ENCODE peak calls at places on chromosome 10, in six cellular contexts. H, X, M, R, G and Y are unnamed samples. For H3K9me3, the result is how much of the 10 kb centered on the place peaks cover.

GRCh38 chr10:5297466-5297865 is 67.3 kb upstream of the UCN3 start:
- DNase-seq in H (no peak), X (no peak), M (no peak), R (no peak), G (no peak), Y (no peak)

GRCh38 chr10:128001346-128001745 is 94.4 kb downstream of the PTPRE start:
- DNase-seq in H (no peak), X (no peak), M (no peak), R (no peak), G (no peak), Y (no peak)

GRCh38 chr10:6513509-6513908 is 66.6 kb downstream of the PRKCQ start:
- DNase-seq in H (no peak), X (no peak), M (no peak), R (no peak), G (no peak), Y (no peak)

GRCh38 chr10:22479419-22479818 is 134.1 kb downstream of the SPAG6 start:
- DNase-seq in H (no peak), X (no peak), M (no peak), R (no peak), G (no peak), Y (no peak)

GRCh38 chr10:127920319-127921074 is 13.6 kb downstream of the PTPRE start:
- DNase-seq in H (no peak), X (no peak), M (no peak), R (no peak), G (no peak), Y (peak)

GRCh38 chr10:75104842-75105241 is 6.6 kb upstream of the SAMD8 start:
- DNase-seq in H (no peak), X (no peak), M (no peak), R (no peak), G (no peak), Y (no peak)

GRCh38 chr10:68154211-68154497 is 44.9 kb downstream of the MYPN start:
- DNase-seq in H (no peak), X (peak), M (peak), R (no peak), G (no peak), Y (no peak)

GRCh38 chr10:102175415-102175814 is 23.2 kb downstream of the NOLC1 start:
- DNase-seq in H (no peak), X (peak), M (no peak), R (no peak), G (no peak), Y (peak)

GRCh38 chr10:47438857-47439474 is 44.9 kb downstream of the ANXA8 start:
- DNase-seq in H (peak), X (peak), M (peak), R (peak), G (peak), Y (peak)

GRCh38 chr10:49594594-49594993 is 15.5 kb upstream of the SLC18A3 start:
- DNase-seq in H (no peak), X (peak), M (peak), R (no peak), G (peak), Y (peak)

GRCh38 chr10:129626801-129627434 is 159.9 kb downstream of the MGMT start:
- DNase-seq in H (no peak), X (peak), M (no peak), R (no peak), G (no peak), Y (no peak)

GRCh38 chr10:124338276-124338915 is 80.3 kb downstream of the OAT start:
- DNase-seq in H (no peak), X (no peak), M (peak), R (no peak), G (no peak), Y (no peak)

GRCh38 chr10:18719811-18720210 is 60.6 kb downstream of the ARL5B start:
- DNase-seq in H (no peak), X (peak), M (no peak), R (no peak), G (no peak), Y (no peak)

GRCh38 chr10:784759-785538 is 95.5 kb upstream of the DIP2C start:
- DNase-seq in H (peak), X (peak), M (peak), R (no peak), G (peak), Y (peak)

GRCh38 chr10:32171213-32171612 is 115.0 kb upstream of the KIF5B start:
- DNase-seq in H (no peak), X (no peak), M (no peak), R (no peak), G (peak), Y (no peak)

GRCh38 chr10:3102721-3103410 is 35.5 kb downstream of the PFKP start:
- DNase-seq in H (no peak), X (peak), M (no peak), R (no peak), G (no peak), Y (no peak)

GRCh38 chr10:84334806-84335205 is 6.4 kb downstream of the CCSER2 start:
- DNase-seq in H (no peak), X (no peak), M (no peak), R (no peak), G (no peak), Y (no peak)

GRCh38 chr10:11825796-11826414 is 2.7 kb downstream of the PROSER2 start:
- DNase-seq in H (no peak), X (no peak), M (no peak), R (no peak), G (no peak), Y (no peak)

GRCh38 chr10:103564799-103565365 is 71.4 kb downstream of the NEURL1 start:
- DNase-seq in H (no peak), X (no peak), M (peak), R (no peak), G (peak), Y (no peak)

GRCh38 chr10:100560248-100560647 is 24.5 kb downstream of the HIF1AN start:
- DNase-seq in H (no peak), X (no peak), M (no peak), R (no peak), G (no peak), Y (no peak)
- H3K23ac ChIP-seq in H (no peak), X (no peak), M (no peak), R (no peak), G (no peak), Y (no peak)

DNA sequence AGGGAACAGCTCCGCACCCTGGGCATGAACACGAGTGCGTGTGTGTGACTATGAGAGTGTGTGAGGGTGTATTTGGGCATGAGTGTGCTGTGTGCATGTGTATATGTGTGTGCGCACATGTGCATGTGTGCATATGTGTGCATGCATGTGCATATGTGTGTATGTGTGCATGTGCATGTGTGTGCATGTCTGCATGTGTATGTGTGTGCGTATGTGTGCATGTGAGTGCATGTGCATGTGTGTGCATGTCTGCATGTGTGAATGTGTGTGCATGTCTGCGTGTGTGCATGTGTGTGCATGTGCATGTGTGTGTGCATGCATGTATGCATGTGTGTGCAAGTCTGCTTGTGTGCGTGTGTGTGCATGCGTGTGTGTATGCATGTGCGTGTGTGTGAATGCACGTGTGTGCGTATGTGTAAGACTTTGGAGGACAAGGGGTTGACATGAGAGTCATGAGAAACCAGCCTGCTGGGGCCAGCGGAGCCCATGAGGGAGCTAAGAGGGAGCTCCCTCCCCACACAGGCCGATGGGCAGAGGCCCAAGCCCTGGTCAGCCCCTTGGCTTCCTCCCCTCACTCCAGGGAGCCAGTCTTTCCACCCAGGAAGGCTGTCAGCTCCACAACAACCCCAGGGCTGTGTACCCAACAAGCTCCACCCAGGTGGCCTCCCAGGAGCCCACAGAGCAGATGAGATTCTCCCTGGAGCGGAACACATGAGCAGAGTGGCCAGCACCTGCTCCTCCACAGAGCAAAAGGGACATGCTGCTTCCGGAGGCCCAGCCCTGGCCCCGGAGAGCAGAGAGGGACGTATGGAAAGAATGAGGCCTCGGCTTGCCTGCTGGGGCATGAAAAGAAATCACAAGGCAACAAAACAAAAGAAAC is 142.5 kb upstream of the PPP2R2D start:
- DNase-seq in H (no peak), X (no peak), M (no peak), R (no peak), G (no peak), Y (no peak)
- H3K9me3 ChIP-seq in H (under half), X (under half), M (under half), R (under half), G (under half), Y (under half)

DNA sequence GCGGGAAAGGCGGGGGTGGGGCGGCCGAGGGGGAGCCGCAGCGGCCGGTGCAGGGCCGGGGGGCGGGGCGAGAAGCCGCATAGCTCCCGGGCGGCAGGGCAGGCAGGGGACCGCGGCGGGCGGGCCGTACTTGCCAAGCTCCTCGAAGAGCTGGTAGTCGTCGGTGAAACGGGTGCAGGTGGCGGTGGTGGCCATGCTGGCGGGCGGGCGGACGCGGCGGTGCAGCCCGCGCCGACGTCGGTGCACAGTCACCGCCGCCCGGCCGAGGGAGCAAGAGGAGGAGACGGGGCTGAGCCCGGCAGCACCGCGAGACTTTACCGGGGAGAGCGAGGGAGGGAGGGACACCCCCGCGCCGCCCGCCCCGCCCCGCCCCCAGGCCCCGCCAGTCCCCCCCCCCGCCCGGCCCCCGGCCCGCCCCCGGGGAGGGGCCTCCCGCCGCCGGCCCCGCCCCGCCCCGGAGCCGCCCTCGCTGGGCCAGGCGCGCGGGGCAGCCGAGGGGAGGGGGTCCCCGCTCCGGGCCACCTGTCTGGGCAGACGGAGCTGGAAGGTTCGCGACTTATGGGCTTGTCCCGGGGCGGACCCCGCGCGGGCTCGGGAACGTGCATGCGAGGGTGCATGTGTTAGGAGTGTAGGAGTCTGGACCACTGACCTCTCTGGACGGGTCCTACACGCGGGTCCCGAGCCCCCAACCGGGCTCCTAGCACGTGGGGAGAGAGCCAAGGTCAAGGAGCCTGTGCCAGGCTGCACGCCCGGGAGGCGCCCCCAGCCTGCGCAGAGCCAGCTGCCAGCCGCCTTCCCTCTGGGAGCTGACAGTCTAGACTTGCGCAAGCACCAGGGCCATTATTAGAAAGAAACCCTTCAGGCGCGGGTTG is at the start of gene CAMK2G:
- DNase-seq in H (peak), X (peak), M (peak), R (no peak), G (peak), Y (peak)
- H3K23ac ChIP-seq in H (peak), X (peak), M (no peak), R (no peak), G (no peak), Y (no peak)

DNA sequence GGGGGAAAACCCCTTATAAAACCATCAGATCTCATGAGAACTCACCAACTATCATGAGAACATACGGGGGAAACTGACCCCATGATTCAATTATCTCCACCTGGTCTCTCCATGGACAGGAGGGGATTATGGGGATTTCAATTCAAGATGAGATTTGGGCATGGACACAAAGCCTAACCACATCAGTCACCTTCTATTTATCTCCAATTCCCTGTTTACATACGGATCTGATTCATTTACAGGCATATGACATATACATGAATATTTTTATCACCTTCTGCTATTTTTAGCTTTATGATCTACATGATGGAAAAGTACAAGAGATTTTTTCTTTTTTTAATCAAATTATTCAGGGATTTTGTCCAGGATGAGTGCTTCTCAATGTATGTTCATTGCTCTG is 944.5 kb downstream of the REEP3 start:
- DNase-seq in H (no peak), X (no peak), M (no peak), R (no peak), G (no peak), Y (no peak)
- H3K9me3 ChIP-seq in H (under half), X (under half), M (under half), R (under half), G (under half), Y (under half)

GRCh38 chr10:14146005-14146404 is 184.7 kb downstream of the FRMD4A start:
- DNase-seq in H (no peak), X (peak), M (no peak), R (no peak), G (peak), Y (peak)
- H3K23ac ChIP-seq in H (no peak), X (peak), M (no peak), R (no peak), G (no peak), Y (no peak)

GRCh38 chr10:89458760-89459159 is 44.4 kb downstream of the IFIT5 start:
- DNase-seq in H (no peak), X (peak), M (no peak), R (no peak), G (no peak), Y (peak)
- H3K9me3 ChIP-seq in H (under half), X (under half), M (under half), R (under half), G (under half), Y (under half)

GRCh38 chr10:24469993-24470392 is 253.7 kb downstream of the ARHGAP21 start:
- DNase-seq in H (no peak), X (no peak), M (no peak), R (no peak), G (no peak), Y (no peak)
- H3K23ac ChIP-seq in H (no peak), X (no peak), M (no peak), R (no peak), G (no peak), Y (no peak)

GRCh38 chr10:10403762-10404161 is 613.9 kb upstream of the CELF2 start:
- DNase-seq in H (no peak), X (peak), M (no peak), R (no peak), G (no peak), Y (peak)
- H3K9me3 ChIP-seq in H (under half), X (under half), M (under half), R (under half), G (under half), Y (under half)

GRCh38 chr10:132538031-132538789 is 623 bp downstream of the INPP5A start:
- DNase-seq in H (no peak), X (no peak), M (no peak), R (no peak), G (no peak), Y (no peak)
- H3K23ac ChIP-seq in H (no peak), X (peak), M (no peak), R (no peak), G (no peak), Y (no peak)

GRCh38 chr10:113691381-113691780 is 11.7 kb downstream of the CASP7 start:
- DNase-seq in H (no peak), X (no peak), M (no peak), R (no peak), G (peak), Y (no peak)

GRCh38 chr10:113690749-113691148 is 11.0 kb downstream of the CASP7 start:
- DNase-seq in H (no peak), X (no peak), M (no peak), R (no peak), G (no peak), Y (no peak)

GRCh38 chr10:113687041-113687440 is 7.3 kb downstream of the CASP7 start:
- DNase-seq in H (no peak), X (no peak), M (no peak), R (no peak), G (no peak), Y (no peak)

GRCh38 chr10:113689057-113689456 is 9.3 kb downstream of the CASP7 start:
- DNase-seq in H (no peak), X (no peak), M (no peak), R (no peak), G (no peak), Y (no peak)

GRCh38 chr10:113689574-113689973 is 9.9 kb downstream of the CASP7 start:
- DNase-seq in H (no peak), X (no peak), M (no peak), R (no peak), G (no peak), Y (no peak)
- H3K9me3 ChIP-seq in H (under half), X (under half), M (under half), R (under half), G (under half), Y (under half)